ENCODE peak calls at places on chromosomes 16 and 17, in four cellular contexts. M is HEK293T, A is naive B cell, C is COLO829. U is an unnamed sample.
A peak's percentile ranks its signal among the peaks of the same experiment; 100 is the strongest.

GRCh38 chr16:67648088-67648763 is 3.3 kb downstream of the CARMIL2 start:
- DNase-seq in C (no peak), M (no peak), A (no peak), U (no peak)

GRCh38 chr16:10001258-10001785 is 180.9 kb downstream of the GRIN2A start:
- DNase-seq in C (no peak), A (no peak), M (no peak), U (no peak)

GRCh38 chr17:58364270-58364942 is 12.4 kb upstream of the SUPT4H1 start:
- DNase-seq in M (no peak), A (no peak), C (no peak), U (no peak)

GRCh38 chr17:60163108-60163784 is 13.5 kb downstream of the CA4 start:
- DNase-seq in M (peak; percentile 51), A (no peak), C (no peak), U (no peak)

GRCh38 chr17:41521574-41522261 is 3.0 kb upstream of the KRT15 start:
- DNase-seq in A (no peak), M (no peak), C (peak; percentile 48), U (no peak)

GRCh38 chr17:42698736-42699414 is 16.5 kb downstream of the CNTNAP1 start:
- DNase-seq in M (no peak), A (no peak), C (no peak), U (no peak)

GRCh38 chr17:10668771-10669170 is 11.7 kb upstream of the MYH3 start:
- DNase-seq in A (no peak), C (no peak), M (no peak), U (no peak)

GRCh38 chr16:82070656-82071369 is 35.8 kb downstream of the HSD17B2 start:
- DNase-seq in M (no peak), A (no peak), C (peak; percentile 75), U (no peak)

GRCh38 chr16:79296491-79296890 is 304.0 kb downstream of the MAF start:
- DNase-seq in C (no peak), M (no peak), A (no peak), U (no peak)

GRCh38 chr17:10127819-10128375 is 70.5 kb downstream of the GAS7 start:
- DNase-seq in C (no peak), A (no peak), M (no peak), U (peak; percentile 60)

GRCh38 chr16:30066882-30067583 is 1.5 kb downstream of the ALDOA start:
- DNase-seq in C (no peak), M (no peak), A (no peak), U (no peak)

GRCh38 chr17:36837616-36838272 is 99.5 kb upstream of the LHX1 start:
- DNase-seq in M (peak; percentile 32), A (no peak), C (no peak), U (no peak)

GRCh38 chr17:73249700-73250099 is 12.0 kb downstream of the CPSF4L start:
- DNase-seq in A (no peak), M (no peak), C (no peak), U (no peak)

GRCh38 chr16:58013201-58013956 is 12.2 kb downstream of the USB1 start:
- DNase-seq in A (no peak), C (no peak), M (no peak), U (no peak)

GRCh38 chr17:4908301-4908700 is 5.4 kb upstream of the CHRNE start:
- DNase-seq in M (no peak), C (peak; percentile 18), A (no peak), U (no peak)

GRCh38 chr16:1213231-1213630 is 11.8 kb downstream of the TPSG1 start:
- DNase-seq in M (no peak), C (no peak), A (no peak), U (no peak)

GRCh38 chr16:81277681-81278080 is 37.1 kb upstream of the GAN start:
- DNase-seq in M (no peak), A (no peak), C (no peak), U (no peak)

GRCh38 chr17:4733073-4733531 is 1.9 kb downstream of the MED11 start:
- DNase-seq in C (no peak), M (no peak), A (peak; percentile 83), U (peak; percentile 93)

GRCh38 chr17:51710289-51710979 is 448.1 kb downstream of the CA10 start:
- DNase-seq in C (no peak), A (no peak), M (no peak), U (no peak)

GRCh38 chr17:72725432-72726068 is 366.9 kb downstream of the SLC39A11 start:
- DNase-seq in C (peak; percentile 48), M (peak; percentile 72), A (no peak), U (no peak)

GRCh38 chr17:73720187-73720834 is 76.1 kb upstream of the SDK2 start:
- DNase-seq in C (no peak), A (no peak), M (no peak), U (no peak)